ENCODE peak calls at places on chromosome 14, in eight cellular contexts. F is stomach; J is heart left ventricle; I is AG04449; M is transverse colon; P is upper lobe of right lung; D is CD8-positive, alpha-beta T cell; K is GM12878. Y is an unnamed sample.

GRCh38 chr14:105420141-105420975 is 731 bp downstream of the MTA1 start:
- DNase-seq in F (no peak), J (no peak), K (no peak), I (no peak), D (no peak), M (no peak), P (peak; percentile 64), Y (no peak)

GRCh38 chr14:88168498-88169165 is 154.4 kb downstream of the KCNK10 start:
- DNase-seq in K (no peak), P (no peak), D (peak; percentile 37), J (no peak), F (peak; percentile 57), I (no peak), M (peak; percentile 51), Y (peak; percentile 35)

GRCh38 chr14:101456246-101457159 is 104.8 kb upstream of the DIO3 start:
- DNase-seq in I (no peak), K (no peak), F (no peak), J (no peak), D (no peak), P (no peak), M (no peak), Y (no peak)

GRCh38 chr14:100906420-100906819 is 2.9 kb upstream of the RTL1 start:
- DNase-seq in M (no peak), D (no peak), F (no peak), K (no peak), P (no peak), J (no peak), I (no peak), Y (no peak)

GRCh38 chr14:81784084-81784483 is 250.4 kb upstream of the SEL1L start:
- DNase-seq in M (no peak), J (no peak), P (no peak), F (no peak), I (no peak), K (no peak), D (no peak), Y (no peak)

GRCh38 chr14:89911018-89911919 is 43.3 kb downstream of the EFCAB11 start:
- DNase-seq in F (peak; percentile 36), J (no peak), D (no peak), P (no peak), I (no peak), K (no peak), M (peak; percentile 36), Y (peak; percentile 8)

GRCh38 chr14:103688906-103689902 is 26.0 kb downstream of the XRCC3 start:
- DNase-seq in J (peak; percentile 60), F (no peak), K (peak; percentile 53), D (no peak), P (peak; percentile 86), I (no peak), M (peak; percentile 59), Y (no peak)

GRCh38 chr14:102848830-102849521 is 71.7 kb downstream of the TRAF3 start:
- DNase-seq in D (no peak), M (peak; percentile 65), F (peak; percentile 36), J (no peak), K (no peak), I (no peak), P (no peak), Y (no peak)

GRCh38 chr14:103925316-103925715 is 2.9 kb upstream of the TDRD9 start:
- DNase-seq in I (no peak), K (no peak), J (no peak), D (no peak), P (no peak), M (no peak), F (no peak), Y (no peak)

GRCh38 chr14:98010791-98011190 is 1213.6 kb downstream of the VRK1 start:
- DNase-seq in I (no peak), D (no peak), F (no peak), M (no peak), P (no peak), J (no peak), K (no peak), Y (no peak)

GRCh38 chr14:59882957-59883356 is 12.4 kb upstream of the RTN1 start:
- DNase-seq in I (no peak), D (no peak), J (no peak), P (no peak), F (no peak), K (no peak), M (no peak), Y (no peak)

GRCh38 chr14:59707778-59708635 is 131.4 kb upstream of the CCDC175 start:
- DNase-seq in I (no peak), K (no peak), F (no peak), D (no peak), P (no peak), M (no peak), J (no peak), Y (no peak)

GRCh38 chr14:96117101-96117897 is 78.1 kb downstream of the C14orf132 start:
- DNase-seq in P (no peak), D (no peak), M (no peak), F (no peak), I (no peak), J (no peak), K (no peak), Y (no peak)

GRCh38 chr14:55336161-55336560 is 64.9 kb downstream of the FBXO34 start:
- DNase-seq in I (no peak), P (no peak), D (no peak), J (no peak), M (peak; percentile 51), K (no peak), F (peak; percentile 42), Y (peak; percentile 76)

DNA sequence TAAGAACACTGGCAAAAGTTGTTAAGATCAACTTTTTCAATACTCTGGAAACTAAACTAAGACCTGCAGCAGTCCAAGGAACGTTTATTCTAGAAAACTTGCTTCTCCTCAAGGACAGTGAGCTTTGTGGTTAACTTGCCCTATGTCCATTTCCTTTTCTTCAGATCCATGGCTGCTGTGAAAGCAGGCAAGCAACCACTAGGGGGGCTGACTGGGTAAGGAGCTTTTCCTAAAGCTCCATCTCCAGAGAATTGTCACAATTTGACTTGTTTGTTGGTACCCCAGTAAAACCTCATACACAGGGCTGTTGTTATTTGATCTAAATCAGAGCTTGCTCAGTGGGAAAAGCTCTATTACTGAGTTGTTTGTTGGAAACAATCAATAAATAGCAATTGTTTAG is 10.1 kb upstream of the RPL10L start:
- DNase-seq in F (no peak), P (no peak), I (no peak), J (no peak), M (no peak), D (no peak), K (no peak), Y (no peak)
- TF ChIP-seq CTCF in F (no peak), P (no peak), I (no peak), J (no peak), M (no peak), D (no peak), K (no peak), Y (no peak)

GRCh38 chr14:61476737-61477410 is 155.5 kb downstream of the PRKCH start:
- DNase-seq in I (peak; percentile 73), F (peak; percentile 48), P (no peak), K (no peak), J (no peak), D (peak; percentile 52), M (peak; percentile 48), Y (peak; percentile 57)
- TF ChIP-seq CTCF in I (no peak), F (no peak), P (no peak), K (no peak), J (no peak), D (no peak), M (no peak), Y (no peak)

DNA sequence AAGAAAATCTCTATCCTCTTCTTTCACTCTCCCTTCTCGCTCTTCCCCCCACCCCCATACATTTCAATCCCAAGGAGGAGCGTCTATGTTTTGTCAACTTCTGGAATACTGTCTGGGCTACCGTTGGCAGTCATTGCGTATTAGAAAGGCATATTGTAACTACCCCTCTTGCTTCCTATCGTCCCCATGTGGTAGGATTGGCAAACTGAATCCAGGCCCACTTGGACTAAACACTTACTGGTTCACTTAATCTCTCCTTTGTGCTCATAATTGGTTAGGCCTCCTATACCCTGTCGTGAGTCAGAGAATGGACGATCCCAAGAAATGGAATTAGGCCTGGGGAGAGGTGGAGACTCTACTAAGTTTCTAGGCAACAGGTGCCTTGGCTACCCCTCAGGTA is 68.8 kb upstream of the SLC8A3 start:
- DNase-seq in P (no peak), M (peak; percentile 21), J (no peak), D (no peak), I (no peak), K (no peak), F (no peak), Y (peak; percentile 68)
- TF ChIP-seq CTCF in P (peak; percentile 14), M (peak; percentile 13), J (no peak), D (no peak), I (no peak), K (peak; percentile 67), F (no peak), Y (peak; percentile 15)

DNA sequence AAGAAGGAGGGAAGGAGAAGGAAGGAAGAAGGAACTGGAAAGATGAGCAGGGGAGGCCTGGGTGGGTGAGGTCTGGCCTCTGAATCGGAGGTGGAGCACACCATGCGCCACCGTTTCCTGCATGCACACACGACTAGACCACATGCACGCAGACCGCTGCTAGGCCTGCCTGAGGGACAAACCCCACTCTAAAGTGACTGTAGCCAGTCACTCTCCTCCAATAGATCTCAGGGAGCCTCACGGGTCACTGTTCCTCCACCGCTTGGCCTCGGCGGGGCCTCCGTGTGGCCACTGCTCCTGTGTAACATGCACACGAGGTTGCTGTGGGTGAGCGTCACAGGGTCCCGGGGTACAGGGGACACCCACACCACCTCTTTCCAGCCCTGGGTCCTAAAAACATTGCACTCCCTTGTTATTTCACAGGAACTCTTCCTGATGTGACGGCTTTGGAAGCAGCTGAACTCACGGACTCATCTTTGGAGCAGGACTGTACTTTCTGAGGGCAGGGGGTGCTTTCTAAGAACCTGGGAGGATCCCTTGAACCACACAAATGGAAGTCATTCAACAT is 17.6 kb upstream of the CEBPE start:
- DNase-seq in J (no peak), I (no peak), P (no peak), F (no peak), M (no peak), D (no peak), K (no peak), Y (no peak)
- TF ChIP-seq CTCF in J (no peak), I (no peak), P (no peak), F (no peak), M (no peak), D (no peak), K (no peak), Y (no peak)

GRCh38 chr14:22814945-22815713 is at the start of gene SLC7A7:
- DNase-seq in M (peak; percentile 32), F (no peak), J (no peak), I (no peak), P (peak; percentile 44), D (no peak), K (no peak), Y (no peak)
- TF ChIP-seq CTCF in M (no peak), F (no peak), J (no peak), I (no peak), P (no peak), D (no peak), K (no peak), Y (no peak)

GRCh38 chr14:23876160-23876750 is 77.3 kb upstream of the DHRS4 start:
- DNase-seq in F (no peak), J (no peak), P (no peak), D (no peak), M (no peak), I (no peak), K (no peak), Y (no peak)
- TF ChIP-seq CTCF in F (no peak), J (no peak), P (no peak), D (no peak), M (no peak), I (no peak), K (no peak), Y (no peak)